ENCODE peak calls at places on chromosomes 11 and 22, in six cellular contexts. P, F, O, J, Y and M are unnamed samples.
A peak's percentile ranks its signal among the peaks of the same experiment; 100 is the strongest.

GRCh38 chr11:118010738-118011461 is 24.7 kb downstream of the IL10RA start:
- DNase-seq in J (no peak), O (no peak), F (no peak), Y (no peak), P (peak; percentile 81), M (no peak)

GRCh38 chr22:27284314-27284713 is 517.2 kb downstream of the MN1 start:
- DNase-seq in J (no peak), Y (no peak), F (no peak), P (no peak), O (no peak), M (no peak)

GRCh38 chr11:22536036-22536435 is 89.6 kb downstream of the FANCF start:
- DNase-seq in J (no peak), F (no peak), P (no peak), Y (peak; percentile 35), O (no peak), M (no peak)

GRCh38 chr11:563812-564578 is 3.2 kb downstream of the RASSF7 start:
- DNase-seq in O (no peak), Y (peak; percentile 52), J (no peak), F (no peak), P (no peak), M (no peak)

GRCh38 chr11:96091476-96091875 is 167.6 kb upstream of the MTMR2 start:
- DNase-seq in F (no peak), Y (peak; percentile 68), O (no peak), J (no peak), P (no peak), M (no peak)

GRCh38 chr11:8652140-8652539 is 30.3 kb downstream of the TRIM66 start:
- DNase-seq in Y (peak; percentile 58), P (no peak), F (peak; percentile 89), O (peak; percentile 93), J (no peak), M (peak; percentile 68)

GRCh38 chr11:13215157-13215556 is 62.4 kb upstream of the BMAL1 start:
- DNase-seq in F (peak; percentile 83), P (no peak), J (no peak), Y (peak; percentile 90), O (peak; percentile 57), M (no peak)

GRCh38 chr11:9972917-9973504 is 309.1 kb downstream of the SWAP70 start:
- DNase-seq in J (no peak), F (peak; percentile 58), Y (peak; percentile 72), O (no peak), P (no peak), M (no peak)

GRCh38 chr11:129286813-129287212 is 88.8 kb upstream of the BARX2 start:
- DNase-seq in Y (peak; percentile 41), O (no peak), P (no peak), J (no peak), F (peak; percentile 7), M (no peak)

GRCh38 chr11:112525270-112525669 is 264.6 kb upstream of the PLET1 start:
- DNase-seq in F (peak; percentile 86), J (no peak), Y (no peak), O (no peak), P (no peak), M (no peak)

GRCh38 chr22:23621082-23621780 is 10.9 kb downstream of the DRICH1 start:
- DNase-seq in J (no peak), F (no peak), P (no peak), O (no peak), Y (no peak), M (no peak)

GRCh38 chr22:17009640-17010291 is 1.7 kb upstream of the GAB4 start:
- DNase-seq in Y (no peak), O (no peak), P (peak; percentile 57), F (no peak), J (no peak), M (no peak)

GRCh38 chr22:36332623-36333331 is 55.0 kb downstream of the MYH9 start:
- DNase-seq in Y (peak; percentile 89), J (peak; percentile 47), O (no peak), P (no peak), F (peak; percentile 95), M (peak; percentile 89)

GRCh38 chr22:20741634-20742581 is 32.0 kb upstream of the SERPIND1 start:
- DNase-seq in O (no peak), F (peak; percentile 19), J (no peak), Y (peak; percentile 65), P (no peak), M (no peak)

GRCh38 chr11:84720706-84721402 is 906.3 kb downstream of the DLG2 start:
- DNase-seq in F (no peak), P (peak; percentile 69), Y (no peak), J (no peak), O (no peak), M (no peak)

GRCh38 chr11:14907411-14908213 is 15.6 kb upstream of the CYP2R1 start:
- DNase-seq in F (peak; percentile 48), J (peak; percentile 65), Y (peak; percentile 65), P (peak; percentile 92), O (no peak), M (no peak)

GRCh38 chr11:74466916-74467885 is at the start of gene KCNE3:
- DNase-seq in F (peak; percentile 16), O (no peak), Y (no peak), J (no peak), P (peak; percentile 81), M (no peak)

GRCh38 chr11:43751726-43752125 is 71.2 kb downstream of the HSD17B12 start:
- DNase-seq in O (no peak), J (no peak), P (no peak), F (no peak), Y (no peak), M (no peak)

GRCh38 chr11:95229199-95230053 is 1.6 kb downstream of the SESN3 start:
- DNase-seq in J (no peak), P (no peak), O (no peak), F (peak; percentile 38), Y (no peak), M (no peak)

GRCh38 chr11:18046116-18046777 is at the start of gene TPH1:
- DNase-seq in P (peak; percentile 79), F (peak; percentile 26), O (no peak), Y (no peak), J (no peak), M (peak; percentile 8)

GRCh38 chr11:548700-549603 is 11.6 kb downstream of the LMNTD2 start:
- DNase-seq in J (no peak), F (peak; percentile 28), Y (no peak), P (peak; percentile 59), O (no peak), M (no peak)

GRCh38 chr22:20213833-20214708 is 54.0 kb downstream of the RTN4R start:
- DNase-seq in J (no peak), O (no peak), P (no peak), Y (no peak), F (no peak), M (no peak)

GRCh38 chr11:102522332-102523207 is 8.0 kb downstream of the MMP7 start:
- DNase-seq in Y (no peak), O (no peak), J (no peak), P (no peak), F (no peak), M (no peak)

GRCh38 chr22:31637938-31638618 is 23.9 kb downstream of the PISD start:
- DNase-seq in P (no peak), Y (no peak), J (no peak), O (no peak), F (peak; percentile 51), M (no peak)

GRCh38 chr11:69427906-69428880 is 53.3 kb upstream of the LINC01488 start:
- DNase-seq in Y (no peak), P (peak; percentile 46), O (no peak), F (no peak), J (no peak), M (no peak)

GRCh38 chr11:122145715-122146274 is 29.8 kb upstream of the BLID start:
- DNase-seq in F (peak; percentile 52), Y (no peak), O (no peak), P (no peak), J (no peak), M (no peak)

GRCh38 chr11:87432006-87432405 is 394.3 kb downstream of the TMEM135 start:
- DNase-seq in O (peak; percentile 55), Y (no peak), P (no peak), F (peak; percentile 43), J (no peak), M (no peak)
- H3K27ac ChIP-seq in O (peak overlapping the region; percentile 49), Y (no peak overlapping the region), P (no peak overlapping the region), F (no peak overlapping the region), J (no peak overlapping the region), M (no peak overlapping the region)

DNA sequence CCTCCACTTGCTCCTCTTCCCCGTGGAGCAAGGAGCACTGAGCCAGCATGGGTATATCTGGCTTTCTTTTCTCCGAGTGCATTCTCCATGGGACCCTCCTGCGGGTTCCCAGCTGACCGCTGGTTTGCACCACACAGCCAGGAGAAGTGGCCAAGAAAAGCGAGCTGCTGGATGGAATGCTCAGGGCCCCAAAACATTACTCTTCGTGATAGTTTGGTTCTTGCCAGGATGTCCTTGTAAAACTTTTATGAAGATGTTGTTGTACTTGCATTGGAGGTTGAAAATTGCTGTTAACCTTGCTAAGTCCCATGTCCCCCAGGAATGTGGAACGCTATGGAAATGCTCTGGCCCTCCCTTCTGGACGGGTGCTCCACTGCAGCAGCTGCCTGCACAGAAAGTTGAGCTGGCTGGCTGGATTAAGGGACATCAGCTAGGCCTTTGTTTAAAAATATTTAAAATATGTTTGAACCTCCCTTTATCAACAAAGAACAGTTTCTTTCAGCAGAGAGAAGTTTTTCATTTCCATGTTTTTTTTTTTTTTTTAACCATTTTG is 68.7 kb downstream of the ZNRF3 start:
- DNase-seq in O (no peak), J (no peak), P (no peak), Y (no peak), F (no peak), M (no peak)
- H3K27ac ChIP-seq in O (no peak overlapping the region), J (no peak overlapping the region), P (no peak overlapping the region), Y (no peak overlapping the region), F (peak overlapping the region; percentile 44), M (no peak overlapping the region)

GRCh38 chr11:134139303-134139872 is 70.5 kb downstream of the JAM3 start:
- DNase-seq in J (no peak), Y (no peak), F (no peak), P (no peak), O (no peak), M (no peak)

GRCh38 chr11:134142536-134142935 is 73.7 kb downstream of the JAM3 start:
- DNase-seq in O (no peak), J (no peak), P (no peak), Y (peak; percentile 27), F (no peak), M (no peak)

GRCh38 chr11:134140961-134141490 is 72.2 kb downstream of the JAM3 start:
- DNase-seq in P (no peak), O (no peak), F (no peak), J (no peak), Y (no peak), M (no peak)

GRCh38 chr11:134144744-134145143 is 75.9 kb downstream of the JAM3 start:
- DNase-seq in O (no peak), J (no peak), Y (no peak), F (no peak), P (no peak), M (no peak)

GRCh38 chr11:134139873-134140331 is 71.0 kb downstream of the JAM3 start:
- DNase-seq in Y (peak; percentile 86), P (no peak), O (peak; percentile 64), F (peak; percentile 81), J (no peak), M (peak; percentile 12)
- H3K27ac ChIP-seq in Y (no peak overlapping the region), P (no peak overlapping the region), O (no peak overlapping the region), F (no peak overlapping the region), J (no peak overlapping the region), M (no peak overlapping the region)

GRCh38 chr11:62540804-62541671 is 5.6 kb downstream of the AHNAK start:
- DNase-seq in P (no peak), F (peak; percentile 30), J (no peak), O (no peak), Y (no peak), M (no peak)
- H3K27ac ChIP-seq in P (peak overlapping the region; percentile 99), F (peak overlapping the region; percentile 82), J (peak overlapping the region; percentile 96), O (peak overlapping the region; percentile 0), Y (no peak overlapping the region), M (peak overlapping the region; percentile 98)